ENCODE peak calls at places on chromosome 2, in seven cellular contexts. K, R, W, I, O, C and T are unnamed samples.

GRCh38 chr2:213162515-213163118 is 11.2 kb upstream of the IKZF2 start:
- DNase-seq in K (no peak), R (peak; percentile 70), W (no peak), I (peak; percentile 69), O (peak; percentile 72), C (no peak), T (no peak)

GRCh38 chr2:236786786-236787185 is 217.2 kb downstream of the ACKR3 start:
- DNase-seq in K (no peak), R (no peak), W (no peak), I (no peak), O (no peak), C (no peak), T (no peak)

GRCh38 chr2:59882822-59883221 is 670.6 kb downstream of the BCL11A start:
- DNase-seq in K (no peak), R (no peak), W (no peak), I (no peak), O (no peak), C (no peak), T (no peak)

GRCh38 chr2:64400103-64400728 is 53.7 kb upstream of the LGALSL start:
- DNase-seq in K (no peak), R (peak; percentile 14), W (no peak), I (peak; percentile 18), O (no peak), C (peak; percentile 34), T (no peak)

GRCh38 chr2:202377308-202377736 is 1.2 kb downstream of the BMPR2 start:
- DNase-seq in K (peak; percentile 53), R (peak; percentile 31), W (no peak), I (peak; percentile 72), O (no peak), C (peak; percentile 41), T (no peak)

GRCh38 chr2:8661736-8662135 is 20.1 kb upstream of the ID2 start:
- DNase-seq in K (no peak), R (peak; percentile 2), W (no peak), I (peak; percentile 84), O (peak; percentile 18), C (peak; percentile 28), T (no peak)

GRCh38 chr2:31239842-31240198 is 5.9 kb downstream of the EHD3 start:
- DNase-seq in K (no peak), R (peak; percentile 75), W (no peak), I (peak; percentile 88), O (peak; percentile 65), C (peak; percentile 69), T (no peak)

GRCh38 chr2:55772309-55772980 is 78.8 kb upstream of the PNPT1 start:
- DNase-seq in K (no peak), R (no peak), W (no peak), I (no peak), O (no peak), C (no peak), T (no peak)

GRCh38 chr2:218746960-218747359 is 35.0 kb upstream of the CYP27A1 start:
- DNase-seq in K (no peak), R (no peak), W (no peak), I (no peak), O (no peak), C (no peak), T (no peak)

GRCh38 chr2:241563031-241563507 is 4.5 kb downstream of the BOK start:
- DNase-seq in K (no peak), R (no peak), W (no peak), I (no peak), O (no peak), C (no peak), T (no peak)

GRCh38 chr2:202185816-202186221 is 52.6 kb downstream of the SUMO1 start:
- DNase-seq in K (no peak), R (peak; percentile 58), W (no peak), I (peak; percentile 54), O (no peak), C (peak; percentile 25), T (no peak)

GRCh38 chr2:225937625-225938024 is 538.1 kb downstream of the NYAP2 start:
- DNase-seq in K (no peak), R (peak; percentile 47), W (no peak), I (peak; percentile 36), O (peak; percentile 26), C (peak; percentile 49), T (peak; percentile 5)

GRCh38 chr2:8987413-8987812 is 16.1 kb downstream of the MBOAT2 start:
- DNase-seq in K (no peak), R (no peak), W (no peak), I (peak; percentile 82), O (no peak), C (peak; percentile 67), T (no peak)

GRCh38 chr2:67993329-67993728 is 69.5 kb downstream of the C1D start:
- DNase-seq in K (no peak), R (no peak), W (no peak), I (no peak), O (no peak), C (no peak), T (no peak)

DNA sequence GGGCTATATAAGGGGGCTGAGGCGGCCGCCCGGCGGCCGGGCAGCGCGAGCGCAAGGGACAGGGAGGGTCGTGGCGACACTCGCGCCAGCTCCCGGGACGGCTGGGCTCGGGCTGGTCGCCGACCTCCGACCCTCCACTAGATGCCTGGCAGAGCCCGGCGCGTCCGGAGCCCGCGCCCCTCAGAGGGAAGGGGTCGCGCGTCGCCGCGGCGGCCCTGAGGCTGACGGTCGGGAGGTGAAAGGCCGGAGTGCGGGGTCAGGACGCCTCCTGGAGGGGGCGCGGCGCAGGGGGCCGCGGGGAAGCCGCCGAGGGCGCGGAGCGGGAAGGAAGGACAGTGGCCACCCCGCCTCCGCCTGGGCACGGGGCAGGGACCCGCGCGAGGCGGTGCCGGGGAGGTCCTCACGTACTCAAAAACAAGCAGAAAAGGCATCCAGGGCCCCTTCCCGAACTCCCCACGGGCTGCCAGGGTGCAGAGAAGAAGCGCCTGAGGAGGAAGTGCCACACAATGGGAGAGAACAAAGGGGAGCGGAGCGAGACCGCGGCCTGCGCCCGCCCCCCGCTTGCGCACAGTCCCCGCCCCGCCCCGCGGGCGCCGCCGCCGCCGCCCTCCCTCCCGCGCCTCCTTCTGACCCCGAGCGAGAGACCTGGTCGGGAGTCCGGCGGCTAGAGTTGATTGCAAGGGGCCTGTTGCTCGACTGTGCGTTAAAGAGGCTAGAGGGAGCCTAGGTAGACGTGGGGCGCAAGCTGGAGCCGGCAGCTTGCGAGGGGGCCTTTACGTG is 791 bp upstream of the KLF7 start:
- DNase-seq in K (peak; percentile 85), R (peak; percentile 89), W (peak; percentile 69), I (peak; percentile 91), O (peak; percentile 87), C (peak; percentile 93), T (no peak)
- H3K4me3 ChIP-seq in K (peak overlapping the region; percentile 94), R (peak overlapping the region; percentile 68), W (peak overlapping the region; percentile 90), I (peak overlapping the region; percentile 83), O (peak overlapping the region; percentile 45), C (peak overlapping the region; percentile 75), T (peak overlapping the region; percentile 58)

GRCh38 chr2:171319164-171319810 is 114.5 kb downstream of the METTL8 start:
- DNase-seq in K (no peak), R (peak; percentile 62), W (peak; percentile 34), I (peak; percentile 21), O (peak; percentile 25), C (peak; percentile 54), T (no peak)
- H3K4me3 ChIP-seq in K (no peak overlapping the region), R (no peak overlapping the region), W (no peak overlapping the region), I (no peak overlapping the region), O (no peak overlapping the region), C (no peak overlapping the region), T (no peak overlapping the region)

DNA sequence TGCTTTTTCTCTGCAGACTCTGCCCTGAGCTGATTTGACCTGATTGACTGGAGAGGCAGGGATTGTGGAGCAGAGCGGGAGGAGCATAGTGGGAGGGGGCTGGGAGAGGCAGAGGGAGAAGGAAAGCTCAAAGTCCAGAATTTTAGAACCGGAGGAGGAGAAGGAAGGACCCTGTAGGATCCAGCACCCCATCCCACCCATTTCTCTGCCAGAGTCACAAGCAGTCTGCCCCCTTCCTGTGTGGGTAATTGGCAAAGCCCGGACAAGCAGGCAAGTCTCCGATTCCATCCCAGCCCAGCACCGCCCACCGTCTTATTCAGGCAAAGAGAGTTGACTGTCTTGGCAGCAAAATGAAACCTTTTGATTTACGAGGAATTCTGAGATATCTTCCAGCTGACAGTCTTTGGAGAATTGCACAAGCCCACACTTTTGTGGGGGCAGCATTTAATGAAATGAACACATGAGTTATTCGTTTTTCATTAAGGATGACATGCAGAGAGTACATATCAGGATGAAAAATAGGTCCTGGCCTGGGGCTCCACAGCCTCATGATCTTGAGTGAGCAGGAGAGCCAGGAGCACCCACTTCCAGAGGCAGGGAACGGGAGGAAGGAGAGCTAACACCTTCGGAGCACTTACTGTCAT is 103.1 kb downstream of the MCFD2 start:
- DNase-seq in K (peak; percentile 73), R (peak; percentile 78), W (no peak), I (peak; percentile 92), O (peak; percentile 73), C (peak; percentile 98), T (peak; percentile 95)
- H3K4me3 ChIP-seq in K (no peak overlapping the region), R (peak overlapping the region; percentile 40), W (no peak overlapping the region), I (no peak overlapping the region), O (no peak overlapping the region), C (no peak overlapping the region), T (peak overlapping the region; percentile 12)

GRCh38 chr2:121284424-121285076 is 452 bp downstream of the TFCP2L1 start:
- DNase-seq in K (no peak), R (no peak), W (no peak), I (no peak), O (no peak), C (no peak), T (no peak)
- H3K4me3 ChIP-seq in K (peak overlapping the region; percentile 12), R (no peak overlapping the region), W (no peak overlapping the region), I (peak overlapping the region; percentile 41), O (no peak overlapping the region), C (peak overlapping the region; percentile 37), T (peak overlapping the region; percentile 13)

GRCh38 chr2:3494984-3495666 is 24.2 kb downstream of the ADI1 start:
- DNase-seq in K (no peak), R (no peak), W (no peak), I (no peak), O (no peak), C (no peak), T (no peak)

GRCh38 chr2:3491716-3492474 is 27.4 kb downstream of the ADI1 start:
- DNase-seq in K (no peak), R (no peak), W (no peak), I (no peak), O (no peak), C (no peak), T (no peak)

GRCh38 chr2:3491306-3491705 is 28.0 kb downstream of the ADI1 start:
- DNase-seq in K (no peak), R (peak; percentile 39), W (no peak), I (no peak), O (no peak), C (no peak), T (no peak)

GRCh38 chr2:3492951-3493609 is 26.3 kb downstream of the ADI1 start:
- DNase-seq in K (peak; percentile 77), R (peak; percentile 98), W (no peak), I (peak; percentile 70), O (peak; percentile 96), C (peak; percentile 92), T (peak; percentile 93)

GRCh38 chr2:3493610-3493997 is 25.7 kb downstream of the ADI1 start:
- DNase-seq in K (peak; percentile 77), R (peak; percentile 89), W (no peak), I (no peak), O (peak; percentile 61), C (peak; percentile 89), T (peak; percentile 52)
- H3K4me3 ChIP-seq in K (peak overlapping the region; percentile 27), R (peak overlapping the region; percentile 28), W (no peak overlapping the region), I (no peak overlapping the region), O (no peak overlapping the region), C (no peak overlapping the region), T (peak overlapping the region; percentile 5)

GRCh38 chr2:165494568-165494967 is 25.1 kb downstream of the CSRNP3 start:
- DNase-seq in K (no peak), R (no peak), W (no peak), I (no peak), O (no peak), C (no peak), T (no peak)
- H3K4me3 ChIP-seq in K (no peak overlapping the region), R (no peak overlapping the region), W (no peak overlapping the region), I (no peak overlapping the region), O (no peak overlapping the region), C (no peak overlapping the region), T (no peak overlapping the region)